ENCODE peak calls at places on chromosome 9, in five cellular contexts. One of them, this sample, is unnamed.

GRCh38 chr9:14437336-14438231 is 123.6 kb upstream of the NFIB start:
- DNase-seq in neural progenitor cell: no peak
- DNase-seq in mammary epithelial cell: no peak
- DNase-seq in sigmoid colon: no peak
- DNase-seq in endodermal cell: no peak
- DNase-seq in this sample: no peak

GRCh38 chr9:131667576-131667975 is 72.3 kb downstream of the RAPGEF1 start:
- DNase-seq in neural progenitor cell: no peak
- DNase-seq in mammary epithelial cell: no peak
- DNase-seq in sigmoid colon: no peak
- DNase-seq in endodermal cell: no peak
- DNase-seq in this sample: no peak

GRCh38 chr9:18796871-18797270 is 236.1 kb downstream of the SAXO1 start:
- DNase-seq in neural progenitor cell: no peak
- DNase-seq in mammary epithelial cell: no peak
- DNase-seq in sigmoid colon: no peak
- DNase-seq in endodermal cell: no peak
- DNase-seq in this sample: peak; percentile 65

GRCh38 chr9:26324787-26325186 is 567.8 kb downstream of the CAAP1 start:
- DNase-seq in neural progenitor cell: no peak
- DNase-seq in mammary epithelial cell: no peak
- DNase-seq in sigmoid colon: no peak
- DNase-seq in endodermal cell: no peak
- DNase-seq in this sample: no peak

GRCh38 chr9:135105211-135105745 is 17.8 kb downstream of the OLFM1 start:
- DNase-seq in neural progenitor cell: no peak
- DNase-seq in mammary epithelial cell: no peak
- DNase-seq in sigmoid colon: no peak
- DNase-seq in endodermal cell: no peak
- DNase-seq in this sample: peak; percentile 92

GRCh38 chr9:118929317-118929716 is 439.9 kb downstream of the BRINP1 start:
- DNase-seq in neural progenitor cell: no peak
- DNase-seq in mammary epithelial cell: peak; percentile 55
- DNase-seq in sigmoid colon: no peak
- DNase-seq in endodermal cell: no peak
- DNase-seq in this sample: no peak

GRCh38 chr9:81787747-81788632 is 98.6 kb upstream of the TLE1 start:
- DNase-seq in neural progenitor cell: no peak
- DNase-seq in mammary epithelial cell: peak; percentile 66
- DNase-seq in sigmoid colon: peak; percentile 64
- DNase-seq in endodermal cell: no peak
- DNase-seq in this sample: no peak

GRCh38 chr9:136793063-136793946 is 2.2 kb downstream of the TMEM141 start:
- DNase-seq in neural progenitor cell: no peak
- DNase-seq in mammary epithelial cell: no peak
- DNase-seq in sigmoid colon: no peak
- DNase-seq in endodermal cell: peak; percentile 70
- DNase-seq in this sample: peak; percentile 53

GRCh38 chr9:135135171-135135926 is 47.9 kb downstream of the OLFM1 start:
- DNase-seq in neural progenitor cell: no peak
- DNase-seq in mammary epithelial cell: no peak
- DNase-seq in sigmoid colon: no peak
- DNase-seq in endodermal cell: no peak
- DNase-seq in this sample: peak; percentile 57

GRCh38 chr9:130847306-130848217 is 12.5 kb downstream of the ABL1 start:
- DNase-seq in neural progenitor cell: peak; percentile 47
- DNase-seq in mammary epithelial cell: peak; percentile 98
- DNase-seq in sigmoid colon: peak; percentile 97
- DNase-seq in endodermal cell: peak; percentile 78
- DNase-seq in this sample: no peak

GRCh38 chr9:87588339-87588738 is 90.7 kb downstream of the DAPK1 start:
- DNase-seq in neural progenitor cell: no peak
- DNase-seq in mammary epithelial cell: no peak
- DNase-seq in sigmoid colon: no peak
- DNase-seq in endodermal cell: no peak
- DNase-seq in this sample: no peak

GRCh38 chr9:127776195-127776918 is 2.1 kb downstream of the SH2D3C start:
- DNase-seq in neural progenitor cell: peak; percentile 68
- DNase-seq in mammary epithelial cell: no peak
- DNase-seq in sigmoid colon: no peak
- DNase-seq in endodermal cell: peak; percentile 78
- DNase-seq in this sample: peak; percentile 55

GRCh38 chr9:136847827-136848392 is 1.3 kb upstream of the PHPT1 start:
- DNase-seq in neural progenitor cell: peak; percentile 91
- DNase-seq in mammary epithelial cell: peak; percentile 77
- DNase-seq in sigmoid colon: peak; percentile 92
- DNase-seq in endodermal cell: peak; percentile 94
- DNase-seq in this sample: peak; percentile 92

GRCh38 chr9:34684145-34684544 is 6.9 kb downstream of the CCL19 start:
- DNase-seq in neural progenitor cell: no peak
- DNase-seq in mammary epithelial cell: no peak
- DNase-seq in sigmoid colon: no peak
- DNase-seq in endodermal cell: no peak
- DNase-seq in this sample: no peak

GRCh38 chr9:136045595-136046554 is 49.2 kb downstream of the NACC2 start:
- DNase-seq in neural progenitor cell: no peak
- DNase-seq in mammary epithelial cell: no peak
- DNase-seq in sigmoid colon: peak; percentile 76
- DNase-seq in endodermal cell: peak; percentile 40
- DNase-seq in this sample: no peak

GRCh38 chr9:130893250-130894101 is 3.1 kb downstream of the QRFP start:
- DNase-seq in neural progenitor cell: peak; percentile 78
- DNase-seq in mammary epithelial cell: no peak
- DNase-seq in sigmoid colon: no peak
- DNase-seq in endodermal cell: peak; percentile 81
- DNase-seq in this sample: peak; percentile 69

GRCh38 chr9:8904971-8905370 is 1105.4 kb upstream of the DMAC1 start:
- DNase-seq in neural progenitor cell: no peak
- DNase-seq in mammary epithelial cell: no peak
- DNase-seq in sigmoid colon: no peak
- DNase-seq in endodermal cell: no peak
- DNase-seq in this sample: no peak

GRCh38 chr9:101414839-101415238 is 16.2 kb downstream of the ZNF189 start:
- DNase-seq in neural progenitor cell: no peak
- DNase-seq in mammary epithelial cell: no peak
- DNase-seq in sigmoid colon: no peak
- DNase-seq in endodermal cell: no peak
- DNase-seq in this sample: no peak
- H3K9me3 ChIP-seq in neural progenitor cell: peaks cover 17% of the 10 kb centered on the region
- H3K9me3 ChIP-seq in mammary epithelial cell: peaks cover 19% of the 10 kb centered on the region
- H3K9me3 ChIP-seq in sigmoid colon: peaks cover 11% of the 10 kb centered on the region
- H3K9me3 ChIP-seq in endodermal cell: peaks cover 32% of the 10 kb centered on the region
- H3K9me3 ChIP-seq in this sample: peaks cover 21% of the 10 kb centered on the region

DNA sequence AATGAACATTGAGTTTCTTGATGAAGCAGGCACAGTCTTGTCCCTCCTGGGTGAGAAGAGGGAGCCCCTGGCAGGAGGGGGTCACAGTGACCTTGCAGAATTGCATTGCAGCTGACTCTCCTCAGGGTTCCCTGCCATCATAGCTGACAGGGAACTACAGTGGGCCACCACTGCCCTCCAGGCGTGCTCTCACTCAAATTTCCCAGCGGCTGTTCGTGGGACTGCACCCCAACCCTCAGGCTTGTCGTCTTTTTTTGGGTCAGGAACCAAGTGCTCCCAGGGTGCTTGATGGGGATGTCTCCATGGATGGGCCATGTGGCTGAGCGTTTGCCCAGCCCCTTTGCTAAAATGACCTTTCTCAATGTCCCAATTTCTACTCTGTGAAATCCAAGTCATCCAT is 215.8 kb downstream of the MELK start:
- DNase-seq in neural progenitor cell: peak; percentile 31
- DNase-seq in mammary epithelial cell: no peak
- DNase-seq in sigmoid colon: no peak
- DNase-seq in endodermal cell: peak; percentile 89
- DNase-seq in this sample: no peak
- TF ChIP-seq CTCF in neural progenitor cell: peak; percentile 45
- TF ChIP-seq CTCF in mammary epithelial cell: peak; percentile 25
- TF ChIP-seq CTCF in sigmoid colon: no peak
- TF ChIP-seq CTCF in endodermal cell: peak; percentile 65
- TF ChIP-seq CTCF in this sample: no peak

DNA sequence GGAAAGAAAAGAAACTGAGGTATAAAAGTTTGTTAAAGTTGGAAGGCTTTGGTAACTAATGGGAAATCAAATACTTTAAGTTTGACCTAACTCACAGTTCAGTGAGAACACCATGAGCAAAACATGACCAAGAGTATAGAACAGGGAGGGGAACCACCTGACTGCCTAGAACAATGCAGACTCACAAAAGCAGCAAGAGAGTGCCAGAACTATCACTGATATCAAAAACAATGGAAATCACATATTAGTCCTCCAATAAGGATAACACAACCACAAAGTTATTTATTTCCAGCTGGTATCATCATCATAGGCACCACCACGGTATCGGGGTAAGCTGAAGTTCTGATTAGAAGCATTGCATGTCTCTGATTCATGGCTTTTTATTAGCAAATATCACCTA is 77.5 kb downstream of the TRPM6 start:
- DNase-seq in neural progenitor cell: no peak
- DNase-seq in mammary epithelial cell: peak; percentile 61
- DNase-seq in sigmoid colon: no peak
- DNase-seq in endodermal cell: no peak
- DNase-seq in this sample: no peak
- H3K9me3 ChIP-seq in neural progenitor cell: no peaks in the 10 kb centered on the region
- H3K9me3 ChIP-seq in mammary epithelial cell: no peaks in the 10 kb centered on the region
- H3K9me3 ChIP-seq in sigmoid colon: no peaks in the 10 kb centered on the region
- H3K9me3 ChIP-seq in endodermal cell: no peaks in the 10 kb centered on the region
- H3K9me3 ChIP-seq in this sample: no peaks in the 10 kb centered on the region

GRCh38 chr9:84442712-84443111 is 102.2 kb upstream of the SLC28A3 start:
- DNase-seq in neural progenitor cell: no peak
- DNase-seq in mammary epithelial cell: no peak
- DNase-seq in sigmoid colon: no peak
- DNase-seq in endodermal cell: no peak
- DNase-seq in this sample: no peak

GRCh38 chr9:84438391-84438790 is 97.8 kb upstream of the SLC28A3 start:
- DNase-seq in neural progenitor cell: no peak
- DNase-seq in mammary epithelial cell: no peak
- DNase-seq in sigmoid colon: no peak
- DNase-seq in endodermal cell: no peak
- DNase-seq in this sample: no peak

GRCh38 chr9:84436386-84437114 is 96.0 kb upstream of the SLC28A3 start:
- DNase-seq in neural progenitor cell: no peak
- DNase-seq in mammary epithelial cell: no peak
- DNase-seq in sigmoid colon: no peak
- DNase-seq in endodermal cell: no peak
- DNase-seq in this sample: no peak

GRCh38 chr9:84435902-84436301 is 95.3 kb upstream of the SLC28A3 start:
- DNase-seq in neural progenitor cell: no peak
- DNase-seq in mammary epithelial cell: no peak
- DNase-seq in sigmoid colon: no peak
- DNase-seq in endodermal cell: no peak
- DNase-seq in this sample: no peak

GRCh38 chr9:84439253-84439652 is 98.7 kb upstream of the SLC28A3 start:
- DNase-seq in neural progenitor cell: no peak
- DNase-seq in mammary epithelial cell: no peak
- DNase-seq in sigmoid colon: no peak
- DNase-seq in endodermal cell: no peak
- DNase-seq in this sample: no peak
- TF ChIP-seq CTCF in neural progenitor cell: no peak
- TF ChIP-seq CTCF in mammary epithelial cell: no peak
- TF ChIP-seq CTCF in sigmoid colon: no peak
- TF ChIP-seq CTCF in endodermal cell: no peak
- TF ChIP-seq CTCF in this sample: no peak

DNA sequence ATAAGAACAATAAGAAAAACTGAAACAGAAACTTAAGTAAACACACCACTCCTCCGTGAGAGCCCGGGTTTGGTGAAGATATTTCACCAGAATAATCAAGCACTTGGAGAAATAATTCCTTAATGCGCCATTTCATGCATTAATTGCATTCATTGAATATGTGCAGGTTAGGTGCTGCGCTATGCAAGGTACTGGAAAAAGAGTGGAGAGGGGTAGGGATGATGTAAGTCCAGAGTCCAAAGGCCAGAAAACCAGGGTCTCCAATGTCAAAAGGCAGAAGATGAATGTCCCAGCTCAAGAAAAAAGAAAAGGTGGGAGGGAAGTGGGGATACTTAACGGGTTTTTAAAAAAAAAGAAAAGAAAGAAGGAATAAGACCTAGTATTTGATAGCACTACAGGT is 669 bp upstream of the ZFP37 start:
- DNase-seq in neural progenitor cell: no peak
- DNase-seq in mammary epithelial cell: no peak
- DNase-seq in sigmoid colon: no peak
- DNase-seq in endodermal cell: no peak
- DNase-seq in this sample: no peak
- H3K9me3 ChIP-seq in neural progenitor cell: peaks cover 12% of the 10 kb centered on the region
- H3K9me3 ChIP-seq in mammary epithelial cell: peaks cover 17% of the 10 kb centered on the region
- H3K9me3 ChIP-seq in sigmoid colon: peaks cover 15% of the 10 kb centered on the region
- H3K9me3 ChIP-seq in endodermal cell: peaks cover 45% of the 10 kb centered on the region
- H3K9me3 ChIP-seq in this sample: peaks cover 35% of the 10 kb centered on the region

GRCh38 chr9:73037613-73038012 is 84.8 kb upstream of the ALDH1A1 start:
- DNase-seq in neural progenitor cell: no peak
- DNase-seq in mammary epithelial cell: no peak
- DNase-seq in sigmoid colon: no peak
- DNase-seq in endodermal cell: no peak
- DNase-seq in this sample: no peak

GRCh38 chr9:73038089-73038509 is 85.2 kb upstream of the ALDH1A1 start:
- DNase-seq in neural progenitor cell: no peak
- DNase-seq in mammary epithelial cell: no peak
- DNase-seq in sigmoid colon: no peak
- DNase-seq in endodermal cell: no peak
- DNase-seq in this sample: no peak

GRCh38 chr9:73031350-73031749 is 78.5 kb upstream of the ALDH1A1 start:
- DNase-seq in neural progenitor cell: no peak
- DNase-seq in mammary epithelial cell: no peak
- DNase-seq in sigmoid colon: no peak
- DNase-seq in endodermal cell: no peak
- DNase-seq in this sample: no peak

GRCh38 chr9:73038613-73039012 is 85.8 kb upstream of the ALDH1A1 start:
- DNase-seq in neural progenitor cell: no peak
- DNase-seq in mammary epithelial cell: peak; percentile 1
- DNase-seq in sigmoid colon: peak; percentile 84
- DNase-seq in endodermal cell: peak; percentile 50
- DNase-seq in this sample: no peak

DNA sequence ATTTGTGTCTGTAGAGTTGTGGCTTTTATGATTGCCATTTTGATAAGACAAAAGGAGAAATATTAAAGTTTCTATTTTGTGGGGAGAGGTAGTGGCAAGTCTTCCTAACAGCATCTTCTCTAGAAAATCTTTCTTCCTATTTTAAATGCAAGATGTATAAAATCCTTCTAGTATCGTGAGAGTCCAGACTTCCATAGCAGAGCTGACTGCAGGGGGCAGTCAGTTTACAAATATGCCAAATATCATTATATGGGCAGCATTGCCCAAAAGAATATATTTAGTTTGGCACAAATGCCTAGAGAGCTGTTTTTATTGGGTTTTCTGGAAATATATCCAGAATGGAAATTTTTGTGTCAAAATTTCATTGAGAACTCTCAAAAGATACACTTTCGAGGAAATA is 82.1 kb upstream of the ALDH1A1 start:
- DNase-seq in neural progenitor cell: no peak
- DNase-seq in mammary epithelial cell: no peak
- DNase-seq in sigmoid colon: no peak
- DNase-seq in endodermal cell: no peak
- DNase-seq in this sample: no peak
- TF ChIP-seq CTCF in neural progenitor cell: no peak
- TF ChIP-seq CTCF in mammary epithelial cell: no peak
- TF ChIP-seq CTCF in sigmoid colon: no peak
- TF ChIP-seq CTCF in endodermal cell: no peak
- TF ChIP-seq CTCF in this sample: no peak